ENCODE peak calls at places on chromosomes 11 and 22, in five cellular contexts. One of them, this sample, is unnamed.

GRCh38 chr11:68912254-68912653 is 8.6 kb downstream of the IGHMBP2 start:
- DNase-seq in GM12878: no peak
- DNase-seq in H1: no peak
- DNase-seq in K562: no peak
- DNase-seq in HepG2: no peak
- DNase-seq in this sample: no peak

GRCh38 chr11:75324740-75325139 is 26.7 kb downstream of the ARRB1 start:
- DNase-seq in GM12878: no peak
- DNase-seq in H1: no peak
- DNase-seq in K562: no peak
- DNase-seq in HepG2: no peak
- DNase-seq in this sample: no peak

GRCh38 chr11:111586305-111586915 is 15.8 kb upstream of the SIK2 start:
- DNase-seq in GM12878: no peak
- DNase-seq in H1: no peak
- DNase-seq in K562: peak
- DNase-seq in HepG2: peak
- DNase-seq in this sample: peak

GRCh38 chr22:48212727-48213126 is 1450.3 kb downstream of the TBC1D22A start:
- DNase-seq in GM12878: no peak
- DNase-seq in H1: no peak
- DNase-seq in K562: no peak
- DNase-seq in HepG2: no peak
- DNase-seq in this sample: no peak

GRCh38 chr11:104653011-104653806 is 245.1 kb downstream of the CASP12 start:
- DNase-seq in GM12878: no peak
- DNase-seq in H1: no peak
- DNase-seq in K562: no peak
- DNase-seq in HepG2: no peak
- DNase-seq in this sample: no peak

GRCh38 chr11:11416917-11417316 is 63.9 kb upstream of the CSNK2A3 start:
- DNase-seq in GM12878: no peak
- DNase-seq in H1: no peak
- DNase-seq in K562: no peak
- DNase-seq in HepG2: no peak
- DNase-seq in this sample: no peak

GRCh38 chr22:48894064-48894671 is 933.5 kb downstream of the BRD1 start:
- DNase-seq in GM12878: no peak
- DNase-seq in H1: peak
- DNase-seq in K562: peak
- DNase-seq in HepG2: no peak
- DNase-seq in this sample: no peak

GRCh38 chr22:34395370-34395769 is 475.1 kb upstream of the LARGE1 start:
- DNase-seq in GM12878: no peak
- DNase-seq in H1: no peak
- DNase-seq in K562: no peak
- DNase-seq in HepG2: no peak
- DNase-seq in this sample: peak

GRCh38 chr11:117055449-117055848 is 42.8 kb downstream of the SIK3 start:
- DNase-seq in GM12878: no peak
- DNase-seq in H1: no peak
- DNase-seq in K562: no peak
- DNase-seq in HepG2: no peak
- DNase-seq in this sample: no peak

GRCh38 chr22:31378123-31378522 is 21.3 kb upstream of the DRG1 start:
- DNase-seq in GM12878: no peak
- DNase-seq in H1: no peak
- DNase-seq in K562: no peak
- DNase-seq in HepG2: no peak
- DNase-seq in this sample: no peak

GRCh38 chr11:130872961-130873360 is 43.3 kb downstream of the SNX19 start:
- DNase-seq in GM12878: no peak
- DNase-seq in H1: no peak
- DNase-seq in K562: no peak
- DNase-seq in HepG2: no peak
- DNase-seq in this sample: no peak

GRCh38 chr11:121418625-121419114 is 33.4 kb upstream of the SORL1 start:
- DNase-seq in GM12878: no peak
- DNase-seq in H1: no peak
- DNase-seq in K562: no peak
- DNase-seq in HepG2: no peak
- DNase-seq in this sample: no peak
- TF ChIP-seq CREB1 in GM12878: peak
- TF ChIP-seq CREB1 in H1: no peak
- TF ChIP-seq CREB1 in K562: no peak
- TF ChIP-seq CREB1 in HepG2: no peak
- TF ChIP-seq CREB1 in this sample: no peak

GRCh38 chr22:38696606-38697005 is 4.1 kb downstream of the JOSD1 start:
- DNase-seq in GM12878: no peak
- DNase-seq in H1: no peak
- DNase-seq in K562: peak
- DNase-seq in HepG2: peak
- DNase-seq in this sample: no peak
- TF ChIP-seq POLR2AphosphoS5 in GM12878: no peak
- TF ChIP-seq POLR2AphosphoS5 in H1: no peak
- TF ChIP-seq POLR2AphosphoS5 in K562: no peak
- TF ChIP-seq POLR2AphosphoS5 in HepG2: no peak
- TF ChIP-seq POLR2AphosphoS5 in this sample: no peak

GRCh38 chr22:35560366-35560765 is 19.7 kb downstream of the RASD2 start:
- DNase-seq in GM12878: no peak
- DNase-seq in H1: no peak
- DNase-seq in K562: no peak
- DNase-seq in HepG2: no peak
- DNase-seq in this sample: no peak

GRCh38 chr22:35563211-35563610 is 22.6 kb downstream of the RASD2 start:
- DNase-seq in GM12878: no peak
- DNase-seq in H1: no peak
- DNase-seq in K562: no peak
- DNase-seq in HepG2: no peak
- DNase-seq in this sample: peak

GRCh38 chr22:35560824-35561223 is 20.2 kb downstream of the RASD2 start:
- DNase-seq in GM12878: no peak
- DNase-seq in H1: no peak
- DNase-seq in K562: no peak
- DNase-seq in HepG2: no peak
- DNase-seq in this sample: no peak

GRCh38 chr22:35559354-35560005 is 18.8 kb downstream of the RASD2 start:
- DNase-seq in GM12878: no peak
- DNase-seq in H1: no peak
- DNase-seq in K562: no peak
- DNase-seq in HepG2: no peak
- DNase-seq in this sample: no peak

GRCh38 chr22:35561796-35562526 is 21.3 kb downstream of the RASD2 start:
- DNase-seq in GM12878: no peak
- DNase-seq in H1: no peak
- DNase-seq in K562: peak
- DNase-seq in HepG2: no peak
- DNase-seq in this sample: peak
- TF ChIP-seq CREB1 in GM12878: no peak
- TF ChIP-seq CREB1 in H1: no peak
- TF ChIP-seq CREB1 in K562: no peak
- TF ChIP-seq CREB1 in HepG2: no peak
- TF ChIP-seq CREB1 in this sample: no peak

GRCh38 chr11:125376856-125377255 is 119.2 kb downstream of the FEZ1 start:
- DNase-seq in GM12878: no peak
- DNase-seq in H1: no peak
- DNase-seq in K562: no peak
- DNase-seq in HepG2: no peak
- DNase-seq in this sample: no peak

GRCh38 chr11:125378083-125378482 is 118.0 kb downstream of the FEZ1 start:
- DNase-seq in GM12878: no peak
- DNase-seq in H1: no peak
- DNase-seq in K562: no peak
- DNase-seq in HepG2: no peak
- DNase-seq in this sample: no peak

GRCh38 chr11:125374398-125374797 is 121.7 kb downstream of the FEZ1 start:
- DNase-seq in GM12878: no peak
- DNase-seq in H1: no peak
- DNase-seq in K562: no peak
- DNase-seq in HepG2: no peak
- DNase-seq in this sample: no peak

GRCh38 chr11:125375146-125375545 is 120.9 kb downstream of the FEZ1 start:
- DNase-seq in GM12878: no peak
- DNase-seq in H1: no peak
- DNase-seq in K562: no peak
- DNase-seq in HepG2: no peak
- DNase-seq in this sample: no peak

GRCh38 chr11:125376117-125376516 is 119.9 kb downstream of the FEZ1 start:
- DNase-seq in GM12878: no peak
- DNase-seq in H1: no peak
- DNase-seq in K562: no peak
- DNase-seq in HepG2: no peak
- DNase-seq in this sample: peak
- TF ChIP-seq POLR2AphosphoS5 in GM12878: no peak
- TF ChIP-seq POLR2AphosphoS5 in H1: no peak
- TF ChIP-seq POLR2AphosphoS5 in K562: no peak
- TF ChIP-seq POLR2AphosphoS5 in HepG2: no peak
- TF ChIP-seq POLR2AphosphoS5 in this sample: no peak

DNA sequence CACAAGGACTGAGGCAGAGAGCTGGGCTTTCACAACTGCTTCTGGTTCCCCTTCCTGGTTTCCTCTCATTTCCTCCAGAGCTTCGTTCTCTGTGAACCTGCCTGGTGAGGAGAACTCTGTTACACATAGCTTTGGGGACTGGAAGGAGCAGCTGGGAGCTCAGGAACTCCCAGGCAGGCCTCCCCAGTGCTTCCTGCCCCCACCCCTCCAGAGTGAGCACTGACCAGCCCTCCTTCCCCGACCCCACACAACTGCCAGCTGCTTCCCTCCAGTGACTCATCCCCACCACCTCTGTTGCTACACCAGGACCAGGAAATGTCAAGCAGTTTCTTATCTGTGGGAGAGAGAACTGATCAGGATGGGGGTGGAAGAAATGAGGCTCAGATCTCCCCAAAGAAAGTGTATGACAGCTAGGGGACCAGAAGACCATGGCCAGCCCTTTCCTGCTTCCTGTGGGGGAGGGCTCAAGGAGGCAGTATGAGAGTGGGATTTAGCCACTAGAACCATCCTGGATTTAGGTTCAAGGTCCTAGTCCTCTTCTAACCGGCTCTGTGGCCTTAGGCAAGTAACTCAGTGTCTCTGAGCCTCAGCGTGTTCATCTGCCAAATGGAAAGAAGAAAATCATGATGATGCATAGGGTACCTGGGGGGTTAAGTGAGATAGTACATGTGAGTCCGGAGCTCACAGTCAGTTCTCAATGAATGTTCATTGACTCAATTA is 4.5 kb upstream of the TP53I11 start:
- DNase-seq in GM12878: no peak
- DNase-seq in H1: no peak
- DNase-seq in K562: peak
- DNase-seq in HepG2: no peak
- DNase-seq in this sample: no peak
- TF ChIP-seq CREB1 in GM12878: no peak
- TF ChIP-seq CREB1 in H1: no peak
- TF ChIP-seq CREB1 in K562: no peak
- TF ChIP-seq CREB1 in HepG2: no peak
- TF ChIP-seq CREB1 in this sample: no peak

This sample was measured in GM23338.